ENCODE peak calls at places on chromosomes 3 and 15, in six cellular contexts. U, L, W, Q, K and N are unnamed samples.

GRCh38 chr15:64383760-64384159 is 2.5 kb upstream of the PCLAF start:
- DNase-seq in U (no peak), L (no peak), W (no peak), Q (no peak), K (no peak), N (no peak)

GRCh38 chr15:70047386-70048195 is 50.1 kb downstream of the TLE3 start:
- DNase-seq in U (no peak), L (no peak), W (no peak), Q (no peak), K (no peak), N (no peak)

GRCh38 chr3:135215516-135215915 is 420.5 kb downstream of the EPHB1 start:
- DNase-seq in U (no peak), L (no peak), W (peak; percentile 63), Q (no peak), K (peak; percentile 81), N (no peak)

GRCh38 chr3:42670051-42670576 is 15.2 kb upstream of the KLHL40 start:
- DNase-seq in U (no peak), L (no peak), W (no peak), Q (no peak), K (no peak), N (no peak)

GRCh38 chr15:56772868-56773639 is 39.7 kb upstream of the ZNF280D start:
- DNase-seq in U (no peak), L (peak; percentile 73), W (peak; percentile 25), Q (no peak), K (no peak), N (no peak)

GRCh38 chr15:42775431-42775830 is 38.5 kb upstream of the CDAN1 start:
- DNase-seq in U (no peak), L (no peak), W (no peak), Q (no peak), K (no peak), N (no peak)

GRCh38 chr15:47607750-47608149 is 109.6 kb upstream of the SEMA6D start:
- DNase-seq in U (no peak), L (no peak), W (no peak), Q (no peak), K (no peak), N (no peak)

GRCh38 chr3:38782148-38782547 is 33.9 kb downstream of the SCN10A start:
- DNase-seq in U (no peak), L (peak; percentile 0), W (no peak), Q (no peak), K (no peak), N (no peak)

GRCh38 chr3:156764761-156765160 is 61.4 kb upstream of the LEKR1 start:
- DNase-seq in U (no peak), L (peak; percentile 83), W (no peak), Q (no peak), K (peak; percentile 72), N (no peak)

GRCh38 chr3:18575573-18575972 is 150.4 kb upstream of the SATB1 start:
- DNase-seq in U (peak; percentile 42), L (peak; percentile 5), W (peak; percentile 2), Q (no peak), K (peak; percentile 13), N (no peak)

GRCh38 chr15:57509121-57509520 is 82.6 kb upstream of the MYZAP start:
- DNase-seq in U (peak; percentile 31), L (peak; percentile 84), W (no peak), Q (no peak), K (no peak), N (no peak)

GRCh38 chr3:187809979-187810568 is 64.8 kb upstream of the BCL6 start:
- DNase-seq in U (no peak), L (no peak), W (no peak), Q (no peak), K (no peak), N (no peak)

GRCh38 chr3:49718419-49719213 is 868 bp downstream of the AMIGO3 start:
- DNase-seq in U (peak; percentile 23), L (no peak), W (no peak), Q (no peak), K (no peak), N (no peak)

GRCh38 chr3:160473233-160473632 is 23.6 kb upstream of the TRIM59 start:
- DNase-seq in U (peak; percentile 94), L (peak; percentile 75), W (peak; percentile 91), Q (no peak), K (peak; percentile 80), N (no peak)

GRCh38 chr3:36991923-36992805 is 767 bp downstream of the EPM2AIP1 start:
- DNase-seq in U (peak; percentile 72), L (peak; percentile 61), W (peak; percentile 61), Q (peak; percentile 4), K (peak; percentile 40), N (peak; percentile 31)